ENCODE peak calls at places on chromosomes 3 and 15, in five cellular contexts. One of them, this sample, is unnamed.

GRCh38 chr15:57696146-57696545 is 10.4 kb upstream of the POLR2M start:
- DNase-seq in tibial artery: no peak
- DNase-seq in substantia nigra: no peak
- DNase-seq in cardiac muscle cell: no peak
- DNase-seq in iris pigment epithelial cell: no peak
- DNase-seq in this sample: no peak

GRCh38 chr15:41955807-41956525 is 16.4 kb downstream of the EHD4 start:
- DNase-seq in iris pigment epithelial cell: peak; percentile 40
- DNase-seq in cardiac muscle cell: no peak
- DNase-seq in substantia nigra: no peak
- DNase-seq in tibial artery: no peak
- DNase-seq in this sample: no peak

GRCh38 chr3:196120291-196120951 is 38.5 kb upstream of the TFRC start:
- DNase-seq in cardiac muscle cell: no peak
- DNase-seq in iris pigment epithelial cell: no peak
- DNase-seq in substantia nigra: no peak
- DNase-seq in tibial artery: peak; percentile 57
- DNase-seq in this sample: no peak

GRCh38 chr3:13192471-13193213 is 119.4 kb upstream of the IQSEC1 start:
- DNase-seq in cardiac muscle cell: peak; percentile 6
- DNase-seq in substantia nigra: no peak
- DNase-seq in tibial artery: peak; percentile 15
- DNase-seq in iris pigment epithelial cell: peak; percentile 24
- DNase-seq in this sample: peak; percentile 41

GRCh38 chr3:153285194-153285641 is 123.2 kb downstream of the RAP2B start:
- DNase-seq in tibial artery: no peak
- DNase-seq in substantia nigra: no peak
- DNase-seq in cardiac muscle cell: peak; percentile 55
- DNase-seq in iris pigment epithelial cell: peak; percentile 44
- DNase-seq in this sample: no peak

GRCh38 chr15:29151111-29151857 is 118.3 kb downstream of the NSMCE3 start:
- DNase-seq in cardiac muscle cell: no peak
- DNase-seq in substantia nigra: no peak
- DNase-seq in iris pigment epithelial cell: no peak
- DNase-seq in tibial artery: no peak
- DNase-seq in this sample: no peak

GRCh38 chr15:40340740-40341400 is at the start of gene CCDC9B:
- DNase-seq in iris pigment epithelial cell: peak; percentile 86
- DNase-seq in cardiac muscle cell: peak; percentile 91
- DNase-seq in tibial artery: peak; percentile 92
- DNase-seq in substantia nigra: peak; percentile 92
- DNase-seq in this sample: peak; percentile 94

GRCh38 chr3:192063570-192063969 is 602.6 kb downstream of the PYDC2 start:
- DNase-seq in substantia nigra: no peak
- DNase-seq in cardiac muscle cell: peak; percentile 3
- DNase-seq in tibial artery: no peak
- DNase-seq in iris pigment epithelial cell: peak; percentile 16
- DNase-seq in this sample: peak; percentile 22

GRCh38 chr3:122858373-122858772 is 63.5 kb downstream of the SLC49A4 start:
- DNase-seq in tibial artery: no peak
- DNase-seq in cardiac muscle cell: peak; percentile 58
- DNase-seq in substantia nigra: no peak
- DNase-seq in iris pigment epithelial cell: peak; percentile 40
- DNase-seq in this sample: no peak

GRCh38 chr15:70038730-70039392 is 58.9 kb downstream of the TLE3 start:
- DNase-seq in substantia nigra: no peak
- DNase-seq in iris pigment epithelial cell: no peak
- DNase-seq in cardiac muscle cell: no peak
- DNase-seq in tibial artery: no peak
- DNase-seq in this sample: no peak

GRCh38 chr3:171230857-171231256 is 204.3 kb upstream of the SLC2A2 start:
- DNase-seq in substantia nigra: no peak
- DNase-seq in cardiac muscle cell: peak; percentile 19
- DNase-seq in iris pigment epithelial cell: peak; percentile 25
- DNase-seq in tibial artery: no peak
- DNase-seq in this sample: no peak

GRCh38 chr3:5568451-5568850 is 380.9 kb downstream of the EDEM1 start:
- DNase-seq in iris pigment epithelial cell: no peak
- DNase-seq in substantia nigra: no peak
- DNase-seq in tibial artery: no peak
- DNase-seq in cardiac muscle cell: no peak
- DNase-seq in this sample: no peak

GRCh38 chr3:107662109-107662477 is 139.3 kb downstream of the BBX start:
- DNase-seq in iris pigment epithelial cell: peak; percentile 89
- DNase-seq in substantia nigra: no peak
- DNase-seq in tibial artery: peak; percentile 69
- DNase-seq in cardiac muscle cell: peak; percentile 84
- DNase-seq in this sample: no peak

GRCh38 chr15:55499158-55499557 is 8.9 kb downstream of the DNAAF4 start:
- DNase-seq in substantia nigra: no peak
- DNase-seq in cardiac muscle cell: no peak
- DNase-seq in tibial artery: no peak
- DNase-seq in iris pigment epithelial cell: no peak
- DNase-seq in this sample: no peak

GRCh38 chr3:40652072-40652471 is 127.3 kb downstream of the ZNF621 start:
- DNase-seq in iris pigment epithelial cell: no peak
- DNase-seq in substantia nigra: no peak
- DNase-seq in cardiac muscle cell: no peak
- DNase-seq in tibial artery: no peak
- DNase-seq in this sample: no peak

This sample was measured in right lobe of liver.